ENCODE peak calls at places on chromosomes 4 and X, in six cellular contexts. E, G, N, S, H and J are unnamed samples.

GRCh38 chr4:3745886-3746656 is 20.1 kb upstream of the ADRA2C start:
- DNase-seq in E (no peak), G (no peak), N (no peak), S (peak; percentile 9), H (no peak), J (no peak)

GRCh38 chrX:50905334-50905733 is 5.2 kb upstream of the BMP15 start:
- DNase-seq in E (no peak), G (no peak), N (no peak), S (no peak), H (no peak), J (peak; percentile 29)

GRCh38 chr4:90857081-90857820 is 730.1 kb downstream of the CCSER1 start:
- DNase-seq in E (no peak), G (no peak), N (no peak), S (no peak), H (no peak), J (no peak)

GRCh38 chrX:111098874-111099273 is 2.9 kb downstream of the PAK3 start:
- DNase-seq in E (peak; percentile 84), G (no peak), N (peak; percentile 57), S (peak; percentile 23), H (peak; percentile 11), J (peak; percentile 79)

GRCh38 chr4:20544645-20545044 is 155.6 kb upstream of the PACRGL start:
- DNase-seq in E (no peak), G (peak; percentile 74), N (no peak), S (peak; percentile 65), H (peak; percentile 67), J (no peak)

GRCh38 chr4:88791274-88791673 is 93.6 kb upstream of the NAP1L5 start:
- DNase-seq in E (no peak), G (no peak), N (no peak), S (peak; percentile 45), H (peak; percentile 62), J (no peak)

GRCh38 chrX:50081282-50081955 is 119.4 kb downstream of the AKAP4 start:
- DNase-seq in E (no peak), G (peak; percentile 39), N (peak; percentile 60), S (peak; percentile 13), H (peak; percentile 29), J (peak; percentile 33)

GRCh38 chr4:118086334-118086733 is 52.0 kb downstream of the NDST3 start:
- DNase-seq in E (no peak), G (no peak), N (no peak), S (peak; percentile 44), H (peak; percentile 37), J (no peak)

GRCh38 chr4:5118091-5118786 is 67.0 kb downstream of the STK32B start:
- DNase-seq in E (no peak), G (no peak), N (no peak), S (no peak), H (no peak), J (no peak)

GRCh38 chr4:7892212-7893019 is 47.2 kb downstream of the AFAP1 start:
- DNase-seq in E (no peak), G (no peak), N (no peak), S (peak; percentile 96), H (peak; percentile 94), J (peak; percentile 37)

GRCh38 chr4:152259866-152260265 is 276.0 kb downstream of the FBXW7 start:
- DNase-seq in E (no peak), G (no peak), N (no peak), S (peak; percentile 87), H (peak; percentile 62), J (no peak)

GRCh38 chr4:124432500-124432899 is 280.0 kb downstream of the ANKRD50 start:
- DNase-seq in E (no peak), G (no peak), N (no peak), S (peak; percentile 64), H (peak; percentile 88), J (no peak)

GRCh38 chr4:86895692-86896488 is 3.7 kb upstream of the C4orf36 start:
- DNase-seq in E (no peak), G (peak; percentile 93), N (no peak), S (peak; percentile 78), H (peak; percentile 72), J (no peak)

GRCh38 chrX:39133971-39134370 is 332.7 kb downstream of the MID1IP1 start:
- DNase-seq in E (no peak), G (peak; percentile 20), N (peak; percentile 40), S (no peak), H (no peak), J (peak; percentile 53)

GRCh38 chrX:26071618-26072017 is 66.5 kb upstream of the MAGEB18 start:
- DNase-seq in E (no peak), G (no peak), N (no peak), S (no peak), H (no peak), J (no peak)

GRCh38 chrX:10133980-10134676 is 22.6 kb upstream of the CLCN4 start:
- DNase-seq in E (no peak), G (no peak), N (no peak), S (no peak), H (no peak), J (no peak)

GRCh38 chrX:107205770-107206696 is at the start of the genes DNAAF6 and NUP62CL:
- DNase-seq in E (peak; percentile 89), G (peak; percentile 17), N (peak; percentile 70), S (peak; percentile 7), H (peak; percentile 6), J (peak; percentile 82)